ENCODE peak calls at places on chromosomes 5 and 9, in five cellular contexts. One of them, this sample, is unnamed.

GRCh38 chr5:2000591-2000990 is 117.9 kb upstream of the IRX4 start:
- DNase-seq in GM23248: no peak
- DNase-seq in HCEC 1CT: no peak
- DNase-seq in M059J: no peak
- DNase-seq in anterior cingulate cortex: no peak
- DNase-seq in this sample: no peak

GRCh38 chr9:131334568-131335105 is 45.1 kb downstream of the PLPP7 start:
- DNase-seq in M059J: no peak
- DNase-seq in anterior cingulate cortex: no peak
- DNase-seq in HCEC 1CT: no peak
- DNase-seq in GM23248: peak; percentile 30
- DNase-seq in this sample: no peak

GRCh38 chr5:174793684-174794328 is 69.4 kb downstream of the MSX2 start:
- DNase-seq in GM23248: peak; percentile 83
- DNase-seq in M059J: no peak
- DNase-seq in anterior cingulate cortex: peak; percentile 19
- DNase-seq in HCEC 1CT: peak; percentile 2
- DNase-seq in this sample: peak; percentile 59

GRCh38 chr5:80967500-80968181 is 7.5 kb downstream of the RASGRF2 start:
- DNase-seq in anterior cingulate cortex: peak; percentile 19
- DNase-seq in GM23248: peak; percentile 62
- DNase-seq in HCEC 1CT: peak; percentile 97
- DNase-seq in M059J: peak; percentile 96
- DNase-seq in this sample: no peak

GRCh38 chr9:34451545-34451944 is 6.8 kb downstream of the FAM219A start:
- DNase-seq in M059J: peak; percentile 90
- DNase-seq in anterior cingulate cortex: no peak
- DNase-seq in GM23248: peak; percentile 31
- DNase-seq in HCEC 1CT: peak; percentile 74
- DNase-seq in this sample: no peak

GRCh38 chr9:89436963-89437625 is 60.8 kb downstream of the SEMA4D start:
- DNase-seq in anterior cingulate cortex: no peak
- DNase-seq in M059J: no peak
- DNase-seq in HCEC 1CT: no peak
- DNase-seq in GM23248: no peak
- DNase-seq in this sample: no peak

GRCh38 chr9:94767331-94768099 is 41.0 kb downstream of the AOPEP start:
- DNase-seq in GM23248: peak; percentile 23
- DNase-seq in anterior cingulate cortex: no peak
- DNase-seq in M059J: peak; percentile 88
- DNase-seq in HCEC 1CT: no peak
- DNase-seq in this sample: no peak

GRCh38 chr9:129773262-129774048 is 20.6 kb upstream of the PTGES start:
- DNase-seq in anterior cingulate cortex: no peak
- DNase-seq in GM23248: peak; percentile 68
- DNase-seq in M059J: peak; percentile 97
- DNase-seq in HCEC 1CT: peak; percentile 87
- DNase-seq in this sample: no peak

GRCh38 chr9:98039474-98040072 is 17.0 kb upstream of the NANS start:
- DNase-seq in HCEC 1CT: no peak
- DNase-seq in anterior cingulate cortex: no peak
- DNase-seq in GM23248: peak; percentile 38
- DNase-seq in M059J: no peak
- DNase-seq in this sample: no peak

GRCh38 chr5:74187757-74188156 is 452.8 kb downstream of the ENC1 start:
- DNase-seq in GM23248: no peak
- DNase-seq in anterior cingulate cortex: no peak
- DNase-seq in HCEC 1CT: no peak
- DNase-seq in M059J: peak; percentile 10
- DNase-seq in this sample: no peak

GRCh38 chr5:172179032-172179989 is 8.7 kb downstream of the STK10 start:
- DNase-seq in M059J: peak; percentile 66
- DNase-seq in HCEC 1CT: no peak
- DNase-seq in anterior cingulate cortex: no peak
- DNase-seq in GM23248: no peak
- DNase-seq in this sample: no peak